ENCODE peak calls at places on chromosomes 4 and X, in seven cellular contexts. M is mesendoderm, I is endothelial cell of umbilical vein, W is GM23248, D is K562, P is HepG2, L is fibroblast of lung. V is an unnamed sample. For H3K36me3, the result is how much of the 10 kb centered on the place peaks cover.

GRCh38 chr4:142378179-142378578 is 467.9 kb downstream of the INPP4B start:
- DNase-seq in M (no peak), I (no peak), W (no peak), D (no peak), P (no peak), L (no peak), V (no peak)

GRCh38 chr4:78058591-78059523 is 1.7 kb downstream of the FRAS1 start:
- DNase-seq in M (peak), I (peak), W (peak), D (no peak), P (peak), L (peak), V (peak)

GRCh38 chr4:121555315-121556107 is 141.3 kb downstream of the ANXA5 start:
- DNase-seq in M (no peak), I (no peak), W (peak), D (no peak), P (no peak), L (peak), V (no peak)

GRCh38 chr4:38867478-38868054 is at the start of gene FAM114A1:
- DNase-seq in M (peak), I (peak), W (peak), D (peak), P (peak), L (peak), V (peak)

GRCh38 chrX:140775211-140775610 is 65.7 kb downstream of the LINC00632 start:
- DNase-seq in M (no peak), I (no peak), W (no peak), D (no peak), P (no peak), L (no peak), V (no peak)

GRCh38 chrX:103253608-103254007 is 1.3 kb downstream of the TCEAL8 start:
- DNase-seq in M (peak), I (peak), W (peak), D (peak), P (no peak), L (peak), V (peak)

GRCh38 chrX:53188763-53189162 is 36.2 kb downstream of the KDM5C start:
- DNase-seq in M (peak), I (no peak), W (peak), D (no peak), P (no peak), L (no peak), V (no peak)

GRCh38 chrX:45714864-45715263 is 514.2 kb upstream of the DIPK2B start:
- DNase-seq in M (no peak), I (peak), W (peak), D (no peak), P (no peak), L (peak), V (no peak)

GRCh38 chr4:139988863-139989765 is 164.9 kb downstream of the MAML3 start:
- DNase-seq in M (peak), I (peak), W (peak), D (no peak), P (peak), L (peak), V (peak)

GRCh38 chrX:56947695-56948094 is 47.6 kb downstream of the SPIN3 start:
- DNase-seq in M (no peak), I (no peak), W (peak), D (no peak), P (no peak), L (no peak), V (no peak)

GRCh38 chr4:175034007-175034406 is 115.8 kb downstream of the ADAM29 start:
- DNase-seq in M (no peak), I (no peak), W (no peak), D (no peak), P (no peak), L (no peak), V (no peak)

GRCh38 chr4:88985088-88985779 is 71.8 kb downstream of the FAM13A start:
- DNase-seq in M (no peak), I (no peak), W (peak), D (no peak), P (no peak), L (peak), V (no peak)

GRCh38 chr4:159273126-159273438 is 170.2 kb downstream of the RAPGEF2 start:
- DNase-seq in M (no peak), I (peak), W (no peak), D (no peak), P (peak), L (peak), V (no peak)

GRCh38 chrX:6685489-6685888 is 150.6 kb upstream of the VCX3A start:
- DNase-seq in M (no peak), I (no peak), W (no peak), D (no peak), P (no peak), L (no peak), V (no peak)

GRCh38 chr4:4838602-4839470 is 20.6 kb upstream of the MSX1 start:
- DNase-seq in M (peak), I (no peak), W (peak), D (no peak), P (peak), L (no peak), V (no peak)

GRCh38 chrX:14598330-14598729 is 69.0 kb downstream of the GLRA2 start:
- DNase-seq in M (peak), I (no peak), W (peak), D (no peak), P (no peak), L (no peak), V (no peak)

GRCh38 chr4:37802068-37802666 is 24.3 kb upstream of the PGM2 start:
- DNase-seq in M (peak), I (peak), W (peak), D (peak), P (peak), L (peak), V (peak)

GRCh38 chr4:109278594-109279031 is 23.8 kb downstream of the COL25A1 start:
- DNase-seq in M (no peak), I (no peak), W (no peak), D (no peak), P (no peak), L (no peak), V (no peak)

GRCh38 chr4:67632492-67632891 is 68.5 kb downstream of the UBA6 start:
- DNase-seq in M (no peak), I (no peak), W (no peak), D (no peak), P (no peak), L (no peak), V (no peak)
- H3K36me3 ChIP-seq in M (under half), I (under half), W (half or more), D (half or more), P (under half), L (under half), V (under half)

DNA sequence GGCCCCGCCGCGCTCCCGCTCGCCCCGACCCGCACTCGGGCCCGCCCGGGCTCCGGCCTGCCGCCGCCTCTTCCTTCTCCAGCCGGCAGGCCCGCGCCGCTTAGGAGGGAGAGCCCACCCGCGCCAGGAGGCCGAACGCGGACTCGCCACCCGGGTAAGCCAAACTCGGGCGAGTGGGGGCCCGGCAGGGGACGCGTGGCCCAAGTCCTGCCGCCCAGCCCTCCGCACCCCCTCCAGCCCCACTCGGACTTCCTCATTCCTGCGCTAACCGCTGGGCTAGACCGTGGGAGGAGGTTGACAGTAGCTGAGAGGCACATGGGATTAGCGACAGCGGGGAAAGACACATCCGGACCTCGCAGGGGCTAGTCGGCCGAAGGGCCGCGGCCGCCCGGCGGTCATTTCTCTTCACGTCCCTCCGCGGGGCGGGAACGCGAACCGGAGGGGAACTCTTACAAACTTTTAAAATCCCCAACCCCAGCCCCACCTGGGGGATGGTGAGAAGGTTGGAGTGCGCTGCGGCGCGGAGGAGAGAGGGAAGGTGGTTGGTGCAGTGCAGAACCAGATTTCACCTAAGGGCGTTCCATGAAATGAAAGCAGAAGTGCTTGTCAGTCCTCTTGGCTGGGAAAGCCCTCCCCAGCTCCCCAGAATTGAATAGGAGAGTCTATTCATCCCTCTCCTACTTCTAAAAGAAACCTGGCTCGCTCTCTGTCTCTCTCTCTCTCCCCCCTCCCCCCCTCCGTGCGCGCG is 650 bp downstream of the NFKB1 start:
- DNase-seq in M (peak), I (peak), W (peak), D (peak), P (peak), L (peak), V (peak)
- H3K4me2 ChIP-seq in M (peak), I (peak), W (peak), D (peak), P (peak), L (peak), V (peak)

GRCh38 chr4:2501034-2501594 is 32.2 kb downstream of the RNF4 start:
- DNase-seq in M (no peak), I (no peak), W (no peak), D (no peak), P (no peak), L (no peak), V (no peak)

GRCh38 chr4:2497324-2497723 is 28.4 kb downstream of the RNF4 start:
- DNase-seq in M (no peak), I (no peak), W (no peak), D (no peak), P (no peak), L (no peak), V (no peak)

GRCh38 chr4:2503809-2504208 is 32.6 kb upstream of the FAM193A start:
- DNase-seq in M (no peak), I (no peak), W (no peak), D (no peak), P (no peak), L (no peak), V (no peak)

GRCh38 chr4:2497931-2498330 is 29.0 kb downstream of the RNF4 start:
- DNase-seq in M (no peak), I (no peak), W (no peak), D (no peak), P (no peak), L (no peak), V (no peak)

GRCh38 chr4:2500547-2500946 is 31.6 kb downstream of the RNF4 start:
- DNase-seq in M (no peak), I (no peak), W (peak), D (no peak), P (no peak), L (no peak), V (no peak)
- H3K36me3 ChIP-seq in M (under half), I (under half), W (under half), D (half or more), P (under half), L (under half), V (under half)

GRCh38 chr4:74206088-74206826 is 48.3 kb downstream of the MTHFD2L start:
- DNase-seq in M (peak), I (no peak), W (peak), D (peak), P (no peak), L (peak), V (no peak)
- H3K4me2 ChIP-seq in M (no peak), I (no peak), W (peak), D (peak), P (no peak), L (peak), V (no peak)

GRCh38 chr4:165457793-165458192 is 79.0 kb downstream of the CPE start:
- DNase-seq in M (no peak), I (no peak), W (no peak), D (no peak), P (no peak), L (no peak), V (no peak)

GRCh38 chr4:165462009-165462408 is 83.2 kb downstream of the CPE start:
- DNase-seq in M (no peak), I (no peak), W (peak), D (no peak), P (no peak), L (no peak), V (no peak)

GRCh38 chr4:165461176-165461835 is 82.5 kb downstream of the CPE start:
- DNase-seq in M (peak), I (no peak), W (peak), D (no peak), P (peak), L (peak), V (no peak)

GRCh38 chr4:165454426-165454825 is 75.6 kb downstream of the CPE start:
- DNase-seq in M (no peak), I (no peak), W (no peak), D (no peak), P (peak), L (no peak), V (no peak)

DNA sequence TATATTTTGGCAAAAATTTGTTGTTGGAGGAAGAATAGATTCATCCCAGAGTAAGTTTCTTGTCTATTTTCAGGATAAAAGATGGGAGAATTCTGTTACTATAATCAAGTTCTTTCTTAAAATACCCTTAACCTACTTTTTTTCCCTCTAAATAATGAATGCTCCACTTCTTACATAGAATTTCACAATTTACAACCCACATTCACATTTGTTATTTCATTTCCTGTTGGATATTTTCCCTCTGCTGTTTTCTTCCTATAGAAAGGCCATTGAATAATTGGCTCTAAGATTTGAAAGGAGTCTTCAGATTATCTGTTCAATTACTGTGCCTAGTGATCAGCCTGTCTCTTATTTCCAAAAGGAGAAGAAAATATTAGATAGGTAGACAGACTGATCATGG is 79.6 kb downstream of the CPE start:
- DNase-seq in M (no peak), I (no peak), W (peak), D (no peak), P (no peak), L (peak), V (no peak)
- H3K36me3 ChIP-seq in M (under half), I (under half), W (under half), D (under half), P (under half), L (under half), V (under half)

GRCh38 chr4:169999923-170000322 is 26.3 kb downstream of the MFAP3L start:
- DNase-seq in M (no peak), I (no peak), W (no peak), D (no peak), P (no peak), L (no peak), V (no peak)

GRCh38 chr4:170005472-170005871 is 20.7 kb downstream of the MFAP3L start:
- DNase-seq in M (no peak), I (no peak), W (no peak), D (no peak), P (no peak), L (no peak), V (no peak)

GRCh38 chr4:170003071-170004070 is 22.8 kb downstream of the MFAP3L start:
- DNase-seq in M (peak), I (no peak), W (no peak), D (no peak), P (no peak), L (no peak), V (no peak)

GRCh38 chr4:170004656-170005250 is 21.4 kb downstream of the MFAP3L start:
- DNase-seq in M (peak), I (no peak), W (no peak), D (no peak), P (no peak), L (no peak), V (peak)

GRCh38 chr4:170001688-170002267 is 24.4 kb downstream of the MFAP3L start:
- DNase-seq in M (peak), I (no peak), W (no peak), D (no peak), P (no peak), L (no peak), V (no peak)
- H3K4me2 ChIP-seq in M (no peak), I (no peak), W (no peak), D (no peak), P (no peak), L (no peak), V (no peak)

GRCh38 chr4:165318982-165319381 is 8.5 kb upstream of the MSMO1 start:
- DNase-seq in M (no peak), I (no peak), W (no peak), D (no peak), P (no peak), L (no peak), V (no peak)

GRCh38 chr4:165324918-165325304 is 2.6 kb upstream of the MSMO1 start:
- DNase-seq in M (no peak), I (no peak), W (no peak), D (no peak), P (no peak), L (no peak), V (no peak)

GRCh38 chr4:165324203-165324917 is 3.1 kb upstream of the MSMO1 start:
- DNase-seq in M (no peak), I (no peak), W (no peak), D (no peak), P (no peak), L (no peak), V (no peak)

DNA sequence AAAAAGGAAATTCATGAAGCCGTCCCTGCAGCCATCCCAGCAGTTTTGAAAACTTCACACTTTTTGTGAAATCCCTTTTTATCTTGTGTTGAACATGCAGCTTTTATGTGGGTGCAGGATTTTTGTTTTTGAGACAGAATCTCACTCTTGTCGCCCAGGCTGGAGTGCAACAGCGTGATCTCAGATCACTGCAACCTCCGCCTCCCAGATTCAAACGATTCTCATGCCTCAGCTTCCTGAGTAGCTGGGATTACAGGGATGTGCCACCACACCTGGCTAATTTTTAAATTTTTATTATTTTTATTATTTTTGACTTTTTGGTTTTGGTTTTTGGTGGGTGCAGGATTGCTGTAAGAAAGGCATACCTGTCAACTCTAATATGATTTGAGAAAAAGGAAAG is 8.0 kb upstream of the MSMO1 start:
- DNase-seq in M (no peak), I (no peak), W (no peak), D (no peak), P (no peak), L (no peak), V (no peak)
- H3K36me3 ChIP-seq in M (under half), I (under half), W (under half), D (under half), P (under half), L (under half), V (under half)

V was measured in neural progenitor cell.